ENCODE peak calls at places on chromosomes 5 and 9, in six cellular contexts. U is H9, G is mesenchymal stem cell, L is IMR-90, K is mesendoderm, X is H1. J is an unnamed sample.

GRCh38 chr5:173530547-173530946 is 85.9 kb downstream of the BOD1 start:
- DNase-seq in U (peak; percentile 74), G (no peak), L (no peak), K (peak; percentile 89), X (peak; percentile 41), J (no peak)

GRCh38 chr9:80792721-80793120 is 896.6 kb downstream of the TLE1 start:
- DNase-seq in U (no peak), G (no peak), L (no peak), K (no peak), X (no peak), J (no peak)

GRCh38 chr9:136191549-136192286 is 13.2 kb downstream of the LHX3 start:
- DNase-seq in U (no peak), G (no peak), L (no peak), K (no peak), X (no peak), J (no peak)

GRCh38 chr9:136694163-136694864 is 7.1 kb upstream of the AGPAT2 start:
- DNase-seq in U (peak; percentile 81), G (peak; percentile 55), L (peak; percentile 18), K (peak; percentile 68), X (no peak), J (no peak)

GRCh38 chr9:764105-764524 is 77.4 kb upstream of the DMRT1 start:
- DNase-seq in U (peak; percentile 90), G (peak; percentile 84), L (peak; percentile 56), K (peak; percentile 96), X (peak; percentile 67), J (peak; percentile 42)

GRCh38 chr9:36018755-36019720 is 17.7 kb upstream of the RECK start:
- DNase-seq in U (no peak), G (no peak), L (peak; percentile 81), K (no peak), X (no peak), J (no peak)

GRCh38 chr5:180116441-180117377 is 45.1 kb upstream of the RNF130 start:
- DNase-seq in U (peak; percentile 42), G (no peak), L (no peak), K (no peak), X (no peak), J (no peak)

GRCh38 chr9:4506490-4506889 is 16.2 kb downstream of the SLC1A1 start:
- DNase-seq in U (no peak), G (no peak), L (no peak), K (no peak), X (no peak), J (no peak)

GRCh38 chr9:113503613-113504230 is 40.2 kb downstream of the RGS3 start:
- DNase-seq in U (no peak), G (no peak), L (peak; percentile 23), K (peak; percentile 37), X (no peak), J (no peak)

GRCh38 chr5:4182144-4182543 is 586.5 kb downstream of the IRX1 start:
- DNase-seq in U (no peak), G (no peak), L (no peak), K (no peak), X (no peak), J (no peak)

GRCh38 chr9:36007309-36007708 is 29.4 kb upstream of the RECK start:
- DNase-seq in U (no peak), G (no peak), L (no peak), K (no peak), X (no peak), J (no peak)

GRCh38 chr5:132074091-132074771 is 642 bp downstream of the CSF2 start:
- DNase-seq in U (no peak), G (no peak), L (no peak), K (no peak), X (no peak), J (no peak)

GRCh38 chr9:87285183-87285582 is 212.5 kb upstream of the DAPK1 start:
- DNase-seq in U (no peak), G (peak; percentile 28), L (peak; percentile 23), K (peak; percentile 38), X (no peak), J (no peak)

GRCh38 chr5:115450741-115451140 is 93.8 kb downstream of the FEM1C start:
- DNase-seq in U (no peak), G (peak; percentile 92), L (peak; percentile 92), K (no peak), X (no peak), J (no peak)

GRCh38 chr5:27876071-27876470 is 837.7 kb upstream of the CDH9 start:
- DNase-seq in U (no peak), G (no peak), L (no peak), K (no peak), X (no peak), J (no peak)

GRCh38 chr9:89787595-89787994 is 182.8 kb downstream of the GADD45G start:
- DNase-seq in U (no peak), G (no peak), L (no peak), K (no peak), X (no peak), J (no peak)
- H2BK15ac ChIP-seq in U (no peak overlapping the region), G (no peak overlapping the region), L (no peak overlapping the region), K (no peak overlapping the region), X (no peak overlapping the region), J (no peak overlapping the region)

GRCh38 chr9:75054373-75055001 is 26.4 kb upstream of the CARNMT1 start:
- DNase-seq in U (no peak), G (no peak), L (peak; percentile 25), K (no peak), X (no peak), J (no peak)
- H2BK15ac ChIP-seq in U (no peak overlapping the region), G (no peak overlapping the region), L (no peak overlapping the region), K (no peak overlapping the region), X (no peak overlapping the region), J (no peak overlapping the region)

GRCh38 chr9:134525070-134525815 is 116.4 kb upstream of the COL5A1 start:
- DNase-seq in U (no peak), G (no peak), L (no peak), K (no peak), X (no peak), J (no peak)
- H2BK15ac ChIP-seq in U (no peak overlapping the region), G (peak overlapping the region; percentile 85), L (no peak overlapping the region), K (no peak overlapping the region), X (no peak overlapping the region), J (peak overlapping the region; percentile 64)

GRCh38 chr9:7592321-7593319 is 207.0 kb downstream of the DMAC1 start:
- DNase-seq in U (peak; percentile 36), G (no peak), L (no peak), K (peak; percentile 66), X (no peak), J (no peak)
- H2BK15ac ChIP-seq in U (no peak overlapping the region), G (no peak overlapping the region), L (no peak overlapping the region), K (no peak overlapping the region), X (no peak overlapping the region), J (no peak overlapping the region)

GRCh38 chr5:158736134-158736533 is 363.6 kb downstream of the EBF1 start:
- DNase-seq in U (no peak), G (no peak), L (no peak), K (no peak), X (no peak), J (no peak)

GRCh38 chr5:158741296-158741695 is 358.4 kb downstream of the EBF1 start:
- DNase-seq in U (no peak), G (no peak), L (no peak), K (no peak), X (no peak), J (no peak)

GRCh38 chr5:158740358-158740757 is 359.4 kb downstream of the EBF1 start:
- DNase-seq in U (no peak), G (no peak), L (no peak), K (no peak), X (no peak), J (no peak)

GRCh38 chr5:158739941-158740340 is 359.8 kb downstream of the EBF1 start:
- DNase-seq in U (no peak), G (no peak), L (no peak), K (peak; percentile 22), X (no peak), J (no peak)

DNA sequence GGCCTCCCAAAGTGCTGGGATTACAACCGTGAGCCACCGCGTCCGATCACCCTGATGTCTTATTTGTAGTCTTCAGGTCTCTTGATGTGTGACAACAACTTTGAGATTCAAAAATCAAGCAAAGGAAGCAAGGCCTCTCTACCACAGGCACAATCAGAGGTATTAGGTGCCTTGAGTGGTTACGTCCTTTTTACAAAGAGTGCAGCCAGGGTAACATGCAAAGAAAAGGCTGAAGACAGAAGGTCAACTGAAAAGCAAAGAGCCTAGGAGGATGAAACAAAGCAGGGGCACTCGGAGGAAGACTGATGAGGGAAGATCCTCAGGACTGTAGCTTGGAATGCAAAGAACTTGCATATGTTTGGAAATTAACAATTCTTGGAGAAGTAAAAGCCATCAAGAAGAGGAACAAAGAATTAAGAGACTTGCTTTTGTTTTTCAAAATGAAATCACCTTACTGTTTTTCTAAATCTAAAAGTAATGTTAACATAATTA is 362.1 kb downstream of the EBF1 start:
- DNase-seq in U (peak; percentile 44), G (no peak), L (no peak), K (peak; percentile 50), X (no peak), J (peak; percentile 39)
- H2BK15ac ChIP-seq in U (no peak overlapping the region), G (no peak overlapping the region), L (no peak overlapping the region), K (no peak overlapping the region), X (no peak overlapping the region), J (no peak overlapping the region)

GRCh38 chr5:140639093-140639821 is at the start of gene TMCO6:
- DNase-seq in U (peak; percentile 96), G (peak; percentile 95), L (peak; percentile 89), K (peak; percentile 97), X (peak; percentile 86), J (peak; percentile 85)

GRCh38 chr5:140647042-140647341 is 438 bp downstream of the NDUFA2 start:
- DNase-seq in U (no peak), G (no peak), L (no peak), K (no peak), X (no peak), J (no peak)

GRCh38 chr5:140642718-140643117 is 3.5 kb downstream of the TMCO6 start:
- DNase-seq in U (no peak), G (no peak), L (peak; percentile 45), K (no peak), X (no peak), J (no peak)

GRCh38 chr5:140637722-140638473 is 1.4 kb upstream of the TMCO6 start:
- DNase-seq in U (no peak), G (no peak), L (no peak), K (peak; percentile 21), X (no peak), J (no peak)

GRCh38 chr5:140641716-140642115 is 2.5 kb downstream of the TMCO6 start:
- DNase-seq in U (no peak), G (no peak), L (no peak), K (no peak), X (no peak), J (no peak)
- H2BK15ac ChIP-seq in U (no peak overlapping the region), G (no peak overlapping the region), L (no peak overlapping the region), K (no peak overlapping the region), X (no peak overlapping the region), J (no peak overlapping the region)

DNA sequence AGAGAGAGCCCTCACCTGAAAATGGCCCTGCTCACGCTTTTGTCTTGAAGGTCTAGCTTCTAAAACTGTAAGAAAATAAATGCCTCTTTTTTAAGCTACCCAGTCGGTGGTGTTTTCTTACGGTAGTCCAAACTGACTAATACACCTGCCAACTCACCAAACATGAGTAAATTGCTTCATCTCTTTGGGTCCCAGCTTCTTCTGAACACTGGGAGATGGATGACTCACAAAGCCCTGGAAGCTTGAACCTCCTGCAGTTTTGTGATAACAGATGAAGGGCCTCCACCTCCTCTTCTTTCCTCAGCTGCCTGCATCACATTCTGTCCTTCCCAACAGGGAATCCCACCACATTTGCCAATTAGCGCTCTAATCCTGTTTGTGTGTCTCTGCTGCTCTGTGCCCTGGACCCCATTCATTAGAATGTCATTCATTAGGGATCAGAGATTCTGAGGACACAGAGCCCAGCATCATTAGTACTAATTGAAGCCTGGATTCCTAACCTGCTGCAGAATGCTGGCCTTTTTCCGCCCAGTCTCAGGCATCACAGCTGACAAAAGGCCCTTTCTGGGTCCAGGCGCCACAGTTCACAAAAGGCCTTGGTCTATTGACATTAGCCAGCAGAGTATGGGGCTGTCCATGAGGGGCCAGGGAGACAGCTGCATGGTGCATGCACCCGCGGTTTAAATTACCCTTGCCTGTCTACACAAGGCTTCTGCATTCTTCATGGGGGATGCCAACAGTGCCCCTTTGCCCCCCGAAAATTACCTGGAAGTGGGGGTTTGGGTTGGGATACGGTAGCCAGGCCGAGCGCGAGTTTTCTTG is 349.3 kb downstream of the SEMA5A start:
- DNase-seq in U (no peak), G (peak; percentile 47), L (peak; percentile 92), K (peak; percentile 75), X (no peak), J (peak; percentile 95)
- H2BK15ac ChIP-seq in U (no peak overlapping the region), G (no peak overlapping the region), L (no peak overlapping the region), K (no peak overlapping the region), X (no peak overlapping the region), J (no peak overlapping the region)